ENCODE peak calls at places on chromosomes 6 and 20, in ten cellular contexts. X is ovary; U is CD4-positive, alpha-beta memory T cell; M is SJSA1; F is OCI-LY7; K is breast epithelium; H is brain microvascular endothelial cell; P is epithelial cell of esophagus; V is CD4-positive, CD25-positive, alpha-beta regulatory T cell; C is heart right ventricle. J is an unnamed sample.

GRCh38 chr20:29878777-29879442 is 1378.6 kb upstream of the DEFB115 start:
- DNase-seq in X (no peak), U (no peak), M (peak; percentile 49), F (no peak), K (peak; percentile 57), H (no peak), P (no peak), V (no peak), C (peak; percentile 22), J (no peak)

GRCh38 chr20:3797592-3798404 is 1.7 kb downstream of the CDC25B start:
- DNase-seq in X (no peak), U (peak; percentile 51), M (no peak), F (peak; percentile 65), K (no peak), H (no peak), P (peak; percentile 61), V (peak; percentile 84), C (no peak), J (no peak)

GRCh38 chr20:18190466-18191233 is 53.0 kb downstream of the KAT14 start:
- DNase-seq in X (no peak), U (no peak), M (no peak), F (no peak), K (no peak), H (no peak), P (no peak), V (no peak), C (no peak), J (peak; percentile 47)

GRCh38 chr20:58420798-58421496 is 31.9 kb downstream of the VAPB start:
- DNase-seq in X (no peak), U (no peak), M (no peak), F (no peak), K (no peak), H (peak; percentile 72), P (peak; percentile 82), V (no peak), C (no peak), J (peak; percentile 83)

GRCh38 chr6:41426438-41426851 is 91.0 kb downstream of the NCR2 start:
- DNase-seq in X (no peak), U (peak; percentile 30), M (no peak), F (peak; percentile 18), K (no peak), H (no peak), P (no peak), V (peak; percentile 41), C (no peak), J (no peak)

GRCh38 chr6:87907521-87907920 is 140.1 kb upstream of the SPACA1 start:
- DNase-seq in X (no peak), U (peak; percentile 26), M (peak; percentile 78), F (peak; percentile 72), K (no peak), H (peak; percentile 87), P (peak; percentile 43), V (peak; percentile 42), C (no peak), J (peak; percentile 43)

GRCh38 chr20:63217706-63218105 is 1.8 kb upstream of the YTHDF1 start:
- DNase-seq in X (peak; percentile 44), U (no peak), M (no peak), F (no peak), K (no peak), H (no peak), P (peak; percentile 22), V (no peak), C (no peak), J (no peak)

GRCh38 chr6:127554435-127555006 is 22.5 kb upstream of the C6orf58 start:
- DNase-seq in X (no peak), U (no peak), M (no peak), F (peak; percentile 14), K (no peak), H (peak; percentile 42), P (peak; percentile 74), V (peak; percentile 4), C (no peak), J (peak; percentile 57)

GRCh38 chr6:98942263-98942803 is 5.4 kb downstream of the FBXL4 start:
- DNase-seq in X (no peak), U (no peak), M (no peak), F (no peak), K (no peak), H (no peak), P (no peak), V (peak; percentile 6), C (no peak), J (no peak)

GRCh38 chr20:9235518-9235917 is 166.6 kb downstream of the PLCB4 start:
- DNase-seq in X (no peak), U (no peak), M (no peak), F (no peak), K (no peak), H (peak; percentile 16), P (peak; percentile 79), V (no peak), C (no peak), J (peak; percentile 90)

GRCh38 chr20:667351-668034 is 8.1 kb downstream of the SCRT2 start:
- DNase-seq in X (no peak), U (peak; percentile 20), M (no peak), F (peak; percentile 55), K (no peak), H (peak; percentile 22), P (peak; percentile 63), V (peak; percentile 51), C (peak; percentile 75), J (peak; percentile 40)

GRCh38 chr6:85390775-85391174 is 59.1 kb upstream of the NT5E start:
- DNase-seq in X (no peak), U (no peak), M (no peak), F (no peak), K (no peak), H (no peak), P (peak; percentile 33), V (no peak), C (no peak), J (peak; percentile 53)

GRCh38 chr6:29734046-29735018 is 11.1 kb downstream of the HLA-F start:
- DNase-seq in X (no peak), U (no peak), M (no peak), F (no peak), K (no peak), H (no peak), P (peak; percentile 37), V (no peak), C (no peak), J (peak; percentile 21)

GRCh38 chr6:52089758-52090348 is 2.4 kb upstream of the PKHD1 start:
- DNase-seq in X (no peak), U (no peak), M (no peak), F (no peak), K (no peak), H (no peak), P (peak; percentile 58), V (no peak), C (no peak), J (peak; percentile 78)

GRCh38 chr20:24147961-24148360 is 159.4 kb upstream of the GGTLC1 start:
- DNase-seq in X (no peak), U (no peak), M (no peak), F (no peak), K (no peak), H (no peak), P (no peak), V (no peak), C (no peak), J (no peak)

GRCh38 chr20:24148372-24148771 is 159.8 kb upstream of the GGTLC1 start:
- DNase-seq in X (no peak), U (no peak), M (no peak), F (peak; percentile 34), K (no peak), H (peak; percentile 18), P (no peak), V (peak; percentile 9), C (no peak), J (no peak)

GRCh38 chr20:24144371-24144770 is 155.8 kb upstream of the GGTLC1 start:
- DNase-seq in X (no peak), U (no peak), M (no peak), F (no peak), K (no peak), H (no peak), P (no peak), V (no peak), C (no peak), J (no peak)

GRCh38 chr20:24147479-24147878 is 158.9 kb upstream of the GGTLC1 start:
- DNase-seq in X (no peak), U (no peak), M (no peak), F (no peak), K (no peak), H (no peak), P (no peak), V (no peak), C (no peak), J (no peak)

GRCh38 chr20:24146231-24146634 is 157.7 kb upstream of the GGTLC1 start:
- DNase-seq in X (no peak), U (no peak), M (no peak), F (no peak), K (no peak), H (no peak), P (peak; percentile 66), V (no peak), C (no peak), J (peak; percentile 70)
- H3K4me3 ChIP-seq in X (no peak overlapping the region), U (no peak overlapping the region), M (no peak overlapping the region), F (no peak overlapping the region), K (no peak overlapping the region), H (no peak overlapping the region), P (no peak overlapping the region), V (no peak overlapping the region), C (no peak overlapping the region), J (no peak overlapping the region)

GRCh38 chr20:2692036-2692885 is at the start of gene EBF4:
- DNase-seq in X (peak; percentile 82), U (peak; percentile 24), M (peak; percentile 46), F (peak; percentile 7), K (no peak), H (no peak), P (peak; percentile 7), V (peak; percentile 22), C (peak; percentile 59), J (no peak)
- H3K4me3 ChIP-seq in X (peak within 1 kb of the TSS; percentile 64), U (no peak within 1 kb of the TSS), M (peak within 1 kb of the TSS; percentile 44), F (peak within 1 kb of the TSS; percentile 19), K (peak within 1 kb of the TSS; percentile 38), H (peak within 1 kb of the TSS; percentile 20), P (peak within 1 kb of the TSS; percentile 16), V (peak within 1 kb of the TSS; percentile 48), C (peak within 1 kb of the TSS; percentile 64), J (peak within 1 kb of the TSS; percentile 27)

DNA sequence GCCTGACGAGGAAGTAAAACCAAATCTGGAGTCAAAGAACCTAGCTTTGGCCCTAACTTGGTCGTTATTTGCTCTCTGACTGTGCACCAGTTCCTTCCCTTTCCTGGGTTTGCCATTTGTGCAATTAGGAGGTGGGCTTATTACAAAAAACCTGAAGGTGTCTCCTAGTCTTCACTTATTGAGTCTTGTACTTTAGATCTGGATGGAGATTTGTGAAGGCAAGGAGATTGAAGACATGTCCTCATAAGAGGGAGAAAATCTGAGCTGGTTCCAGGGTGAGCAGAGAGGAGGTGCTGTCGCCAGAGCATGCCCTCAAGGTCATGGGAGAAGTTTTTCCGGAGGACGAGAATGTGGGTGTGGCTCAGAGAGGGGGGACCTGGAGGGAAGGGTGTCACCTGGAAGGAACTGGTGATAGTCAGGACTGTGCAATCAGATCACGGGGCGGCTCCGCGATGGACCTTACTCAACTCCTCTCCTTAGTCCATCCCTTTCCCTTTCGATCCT is 703 bp upstream of the ACSS2 start:
- DNase-seq in X (no peak), U (no peak), M (no peak), F (peak; percentile 9), K (no peak), H (no peak), P (no peak), V (no peak), C (no peak), J (no peak)
- H3K4me3 ChIP-seq in X (peak overlapping the region; percentile 84), U (peak overlapping the region; percentile 58), M (peak overlapping the region; percentile 80), F (peak overlapping the region; percentile 66), K (peak overlapping the region; percentile 84), H (peak overlapping the region; percentile 79), P (peak overlapping the region; percentile 13), V (peak overlapping the region; percentile 77), C (peak overlapping the region; percentile 73), J (peak overlapping the region; percentile 12)

DNA sequence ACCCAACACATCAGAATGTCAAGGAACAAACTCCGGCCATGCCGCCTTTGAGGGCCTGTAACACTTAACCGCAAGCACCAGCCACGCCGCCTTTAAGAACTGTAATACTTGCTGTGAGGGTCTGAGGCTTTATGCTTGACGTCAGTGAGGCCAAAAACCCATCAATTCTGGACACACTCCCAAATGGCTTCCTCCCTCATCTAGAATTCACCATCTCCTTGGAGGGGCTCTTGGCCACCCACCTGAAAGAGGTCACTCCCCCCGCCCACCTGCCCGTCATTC is 10.4 kb upstream of the PXDC1 start:
- DNase-seq in X (no peak), U (no peak), M (no peak), F (no peak), K (no peak), H (no peak), P (no peak), V (no peak), C (no peak), J (no peak)
- H3K4me3 ChIP-seq in X (no peak overlapping the region), U (no peak overlapping the region), M (no peak overlapping the region), F (no peak overlapping the region), K (no peak overlapping the region), H (no peak overlapping the region), P (no peak overlapping the region), V (no peak overlapping the region), C (no peak overlapping the region), J (no peak overlapping the region)

J was measured in bronchial epithelial cell.